ENCODE peak calls at places on chromosomes 7 and 10, in nine cellular contexts. L is lower leg skin, S is A549, T is breast epithelium, Y is prostate gland, C is IMR-90, A is GM12892, X is testis, H is uterus. R is an unnamed sample.

GRCh38 chr10:127882801-127883459 is 9.8 kb downstream of the CLRN3 start:
- DNase-seq in L (no peak), S (no peak), T (no peak), Y (no peak), C (no peak), A (no peak), X (no peak), H (no peak), R (no peak)

GRCh38 chr7:54774785-54775740 is 16.1 kb upstream of the SEC61G start:
- DNase-seq in L (no peak), S (no peak), T (no peak), Y (no peak), C (no peak), A (no peak), X (no peak), H (no peak), R (no peak)

GRCh38 chr7:44378744-44379143 is 53.4 kb upstream of the CAMK2B start:
- DNase-seq in L (peak; percentile 6), S (peak; percentile 24), T (no peak), Y (no peak), C (peak; percentile 92), A (no peak), X (no peak), H (no peak), R (no peak)

GRCh38 chr10:130171196-130171595 is 35.0 kb downstream of the GLRX3 start:
- DNase-seq in L (no peak), S (no peak), T (no peak), Y (no peak), C (no peak), A (no peak), X (no peak), H (no peak), R (no peak)

GRCh38 chr10:49301302-49301701 is 2.3 kb downstream of the C10orf71 start:
- DNase-seq in L (no peak), S (no peak), T (no peak), Y (no peak), C (no peak), A (no peak), X (no peak), H (no peak), R (no peak)

GRCh38 chr7:26534649-26535482 is 243.2 kb downstream of the SNX10 start:
- DNase-seq in L (no peak), S (no peak), T (no peak), Y (peak; percentile 39), C (no peak), A (no peak), X (no peak), H (no peak), R (no peak)

GRCh38 chr7:128796325-128796724 is 4.6 kb downstream of the CCDC136 start:
- DNase-seq in L (no peak), S (no peak), T (no peak), Y (no peak), C (peak; percentile 86), A (no peak), X (no peak), H (no peak), R (no peak)

GRCh38 chr10:29916669-29917068 is 142.7 kb downstream of the JCAD start:
- DNase-seq in L (no peak), S (no peak), T (no peak), Y (no peak), C (no peak), A (no peak), X (no peak), H (no peak), R (no peak)

GRCh38 chr10:64486149-64486548 is 964.9 kb downstream of the REEP3 start:
- DNase-seq in L (no peak), S (no peak), T (no peak), Y (no peak), C (peak; percentile 55), A (no peak), X (no peak), H (no peak), R (no peak)

GRCh38 chr10:78475501-78475900 is 441.8 kb downstream of the RPS24 start:
- DNase-seq in L (no peak), S (no peak), T (no peak), Y (peak; percentile 2), C (peak; percentile 14), A (no peak), X (no peak), H (no peak), R (no peak)

GRCh38 chr7:15457959-15458955 is 103.6 kb downstream of the AGMO start:
- DNase-seq in L (no peak), S (no peak), T (no peak), Y (no peak), C (no peak), A (no peak), X (no peak), H (no peak), R (no peak)

GRCh38 chr10:97511711-97512445 is 13.2 kb downstream of the UBTD1 start:
- DNase-seq in L (no peak), S (no peak), T (no peak), Y (no peak), C (no peak), A (no peak), X (no peak), H (no peak), R (no peak)

GRCh38 chr7:78047800-78048199 is 249.2 kb downstream of the PHTF2 start:
- DNase-seq in L (no peak), S (no peak), T (no peak), Y (no peak), C (no peak), A (no peak), X (no peak), H (no peak), R (peak; percentile 28)

GRCh38 chr7:107563761-107564552 is at the start of the genes COG5 and DUS4L:
- DNase-seq in L (peak; percentile 64), S (peak; percentile 80), T (peak; percentile 83), Y (peak; percentile 84), C (peak; percentile 79), A (peak; percentile 70), X (peak; percentile 89), H (peak; percentile 77), R (peak; percentile 83)
- TF ChIP-seq POLR2A in L (no peak), S (peak; percentile 92), T (no peak), Y (peak; percentile 72), C (peak; percentile 61), A (peak; percentile 90), X (no peak), H (peak; percentile 73), R (no peak)

GRCh38 chr7:149808311-149808710 is 29.9 kb upstream of the ZNF862 start:
- DNase-seq in L (no peak), S (no peak), T (no peak), Y (no peak), C (no peak), A (no peak), X (no peak), H (no peak), R (no peak)
- TF ChIP-seq POLR2A in L (no peak), S (no peak), T (no peak), Y (no peak), C (no peak), A (no peak), X (no peak), H (no peak), R (no peak)

GRCh38 chr10:20988357-20988983 is 91.4 kb upstream of the NEBL start:
- DNase-seq in L (no peak), S (no peak), T (no peak), Y (no peak), C (no peak), A (no peak), X (no peak), H (no peak), R (no peak)
- TF ChIP-seq POLR2A in L (no peak), S (no peak), T (no peak), Y (no peak), C (no peak), A (no peak), X (no peak), H (no peak), R (no peak)

DNA sequence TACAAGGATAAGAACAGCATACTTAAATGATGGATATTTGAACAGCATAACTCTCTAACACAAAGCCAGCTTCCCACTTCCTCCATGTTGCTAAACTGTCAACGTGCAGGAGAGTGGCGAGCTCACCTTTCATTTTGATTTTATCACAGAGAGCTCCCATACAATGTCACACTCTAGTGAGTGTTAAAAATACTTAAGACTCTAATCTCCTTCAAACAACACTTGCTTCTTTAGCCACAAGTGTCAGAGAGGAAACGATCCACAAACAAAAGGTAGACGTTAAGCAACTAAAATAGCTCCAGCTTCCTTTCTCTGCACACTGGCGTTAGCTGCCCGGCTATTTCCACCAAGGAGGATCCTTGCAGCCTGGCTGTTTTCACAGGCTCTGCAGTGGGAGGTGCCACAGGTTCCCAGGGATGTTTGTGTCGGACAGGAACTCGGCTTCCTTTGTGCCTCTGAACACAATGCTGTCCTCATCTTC is 194.6 kb downstream of the COBL start:
- DNase-seq in L (no peak), S (no peak), T (no peak), Y (peak; percentile 18), C (no peak), A (no peak), X (no peak), H (peak; percentile 36), R (no peak)
- TF ChIP-seq POLR2A in L (no peak), S (no peak), T (no peak), Y (no peak), C (no peak), A (no peak), X (no peak), H (no peak), R (no peak)

GRCh38 chr7:104271948-104272347 is 56.5 kb upstream of the LHFPL3 start:
- DNase-seq in L (no peak), S (no peak), T (no peak), Y (no peak), C (no peak), A (no peak), X (no peak), H (no peak), R (no peak)

GRCh38 chr7:104272767-104273384 is 55.5 kb upstream of the LHFPL3 start:
- DNase-seq in L (no peak), S (peak; percentile 41), T (no peak), Y (peak; percentile 7), C (peak; percentile 57), A (no peak), X (no peak), H (no peak), R (no peak)

GRCh38 chr7:104264281-104264680 is 56.5 kb upstream of the ORC5 start:
- DNase-seq in L (no peak), S (no peak), T (no peak), Y (no peak), C (peak; percentile 32), A (no peak), X (no peak), H (no peak), R (no peak)

GRCh38 chr7:104267701-104268368 is 60.0 kb upstream of the ORC5 start:
- DNase-seq in L (no peak), S (peak; percentile 4), T (no peak), Y (no peak), C (peak; percentile 28), A (no peak), X (no peak), H (no peak), R (no peak)
- TF ChIP-seq POLR2A in L (no peak), S (no peak), T (no peak), Y (no peak), C (no peak), A (no peak), X (no peak), H (no peak), R (no peak)

R was measured in stomach.